ENCODE peak calls at places on chromosomes 3 and 15, in nine cellular contexts. W is stomach; X is substantia nigra; N is fibroblast of lung; S is stimulated activated CD8-positive, alpha-beta memory T cell treated with anti-CD3 and anti-CD28 coated beads, Interleukin-7, amount 100 ng/mL, for 1 hour; L is retina; Y is ureter; T is globus pallidus; R is mesenteric fat pad. V is an unnamed sample.

GRCh38 chr3:188369526-188369925 is 215.6 kb downstream of the LPP start:
- DNase-seq in X (no peak), T (no peak), S (no peak), W (no peak), L (no peak), N (no peak), Y (no peak), R (no peak), V (no peak)

GRCh38 chr3:51242939-51243338 is 142.2 kb upstream of the MANF start:
- DNase-seq in Y (no peak), N (no peak), W (no peak), X (no peak), L (no peak), S (no peak), T (no peak), R (no peak), V (no peak)

GRCh38 chr3:126102530-126102951 is 18.6 kb upstream of the SLC41A3 start:
- DNase-seq in R (peak), W (no peak), L (no peak), T (no peak), N (no peak), S (no peak), Y (peak), X (no peak), V (no peak)

GRCh38 chr3:39990532-39990931 is 181.1 kb downstream of the MYRIP start:
- DNase-seq in S (no peak), X (no peak), N (peak), T (no peak), W (peak), R (no peak), Y (no peak), L (no peak), V (no peak)

GRCh38 chr15:62920569-62921502 is 121.7 kb upstream of the TPM1 start:
- DNase-seq in R (no peak), Y (no peak), S (no peak), L (no peak), W (no peak), X (no peak), T (no peak), N (peak), V (no peak)

GRCh38 chr15:64149424-64150235 is 1.9 kb upstream of the SNX22 start:
- DNase-seq in L (no peak), R (no peak), X (no peak), Y (no peak), W (no peak), S (no peak), N (no peak), T (no peak), V (peak)

GRCh38 chr15:42691308-42691707 is 45.6 kb downstream of the CDAN1 start:
- DNase-seq in X (no peak), S (no peak), R (no peak), Y (no peak), N (no peak), T (no peak), W (no peak), L (no peak), V (no peak)

GRCh38 chr3:128784228-128784627 is 58.2 kb downstream of the RAB7A start:
- DNase-seq in T (peak), S (no peak), N (no peak), X (no peak), W (no peak), Y (no peak), R (no peak), L (peak), V (no peak)

GRCh38 chr3:56593455-56594158 is 36.6 kb downstream of the CCDC66 start:
- DNase-seq in S (peak), R (no peak), W (no peak), N (no peak), X (no peak), T (no peak), Y (no peak), L (no peak), V (no peak)

GRCh38 chr3:43061101-43061895 is 44.6 kb downstream of the POMGNT2 start:
- DNase-seq in Y (no peak), X (no peak), T (no peak), S (no peak), N (no peak), L (no peak), R (no peak), W (no peak), V (no peak)

GRCh38 chr15:38065721-38066120 is 131.3 kb downstream of the TMCO5A start:
- DNase-seq in L (no peak), R (no peak), N (no peak), T (no peak), W (no peak), S (no peak), Y (no peak), X (no peak), V (no peak)

GRCh38 chr3:61173685-61174084 is 77.6 kb downstream of the FHIT start:
- DNase-seq in W (no peak), S (no peak), L (no peak), R (no peak), T (no peak), X (no peak), Y (no peak), N (no peak), V (no peak)

GRCh38 chr3:14410501-14411165 is 8.2 kb downstream of the SLC6A6 start:
- DNase-seq in S (no peak), T (no peak), N (peak), X (no peak), R (no peak), W (peak), L (no peak), Y (no peak), V (no peak)

GRCh38 chr15:78316211-78317077 is 17.0 kb upstream of the SKIC8 start:
- DNase-seq in X (peak), N (no peak), W (peak), L (peak), T (peak), Y (peak), S (no peak), R (peak), V (no peak)

GRCh38 chr3:101851833-101852232 is 2.5 kb downstream of the NFKBIZ start:
- DNase-seq in W (no peak), Y (no peak), L (no peak), S (no peak), X (no peak), N (no peak), R (no peak), T (no peak), V (no peak)